ENCODE peak calls at places on chromosome 15, in seven cellular contexts. S, J, Y, H, G, U and A are unnamed samples.

GRCh38 chr15:41869770-41870688 is 23.8 kb downstream of the SPTBN5 start:
- DNase-seq in J (no peak), S (no peak), G (no peak), U (no peak), Y (no peak), H (no peak), A (no peak)

GRCh38 chr15:88920186-88920891 is 7.2 kb upstream of the MFGE8 start:
- DNase-seq in G (peak), H (no peak), S (no peak), Y (no peak), J (no peak), U (no peak), A (no peak)

GRCh38 chr15:84797801-84798200 is 19.4 kb upstream of the ALPK3 start:
- DNase-seq in U (no peak), G (no peak), H (no peak), Y (no peak), S (no peak), J (no peak), A (no peak)

GRCh38 chr15:65837301-65838283 is 31.7 kb upstream of the RAB11A start:
- DNase-seq in Y (no peak), S (no peak), J (no peak), G (no peak), H (no peak), U (no peak), A (no peak)

GRCh38 chr15:57015897-57016296 is 97.5 kb downstream of the TCF12 start:
- DNase-seq in G (peak), H (no peak), Y (no peak), S (no peak), J (no peak), U (no peak), A (no peak)

GRCh38 chr15:67157779-67158366 is 92.5 kb downstream of the SMAD3 start:
- DNase-seq in G (no peak), H (no peak), U (no peak), Y (no peak), S (no peak), J (no peak), A (no peak)

GRCh38 chr15:84654689-84655453 is 788 bp upstream of the WDR73 start:
- DNase-seq in S (no peak), G (peak), H (peak), U (peak), J (peak), Y (peak), A (peak)

GRCh38 chr15:40242216-40242599 is 3.3 kb downstream of the PAK6 start:
- DNase-seq in S (no peak), H (no peak), U (no peak), Y (no peak), J (no peak), G (no peak), A (no peak)

GRCh38 chr15:83830381-83830780 is 176.5 kb downstream of the ADAMTSL3 start:
- DNase-seq in U (no peak), H (no peak), Y (no peak), G (no peak), J (no peak), S (no peak), A (no peak)

GRCh38 chr15:79724312-79724711 is 172.5 kb downstream of the MTHFS start:
- DNase-seq in J (no peak), Y (no peak), U (no peak), H (peak), G (peak), S (peak), A (no peak)

GRCh38 chr15:101039461-101039860 is 120.3 kb downstream of the LRRK1 start:
- DNase-seq in U (no peak), J (no peak), G (peak), H (peak), Y (peak), S (no peak), A (no peak)

GRCh38 chr15:21269121-21269520 is 171.2 kb downstream of the POTEB3 start:
- DNase-seq in H (no peak), U (no peak), S (no peak), G (no peak), Y (no peak), J (no peak), A (no peak)

GRCh38 chr15:41494190-41494921 is 682 bp downstream of the ITPKA start:
- DNase-seq in H (peak), U (peak), G (no peak), Y (peak), S (no peak), J (no peak), A (no peak)

GRCh38 chr15:50415752-50416404 is 8.3 kb upstream of the USP8 start:
- DNase-seq in H (no peak), U (no peak), Y (no peak), J (no peak), G (no peak), S (no peak), A (no peak)

GRCh38 chr15:29400701-29401100 is 131.1 kb upstream of the NSMCE3 start:
- DNase-seq in J (no peak), Y (no peak), S (no peak), H (no peak), G (no peak), U (no peak), A (no peak)

GRCh38 chr15:82875411-82876003 is 66.1 kb downstream of the WHAMM start:
- DNase-seq in Y (no peak), G (peak), U (no peak), S (peak), J (no peak), H (no peak), A (no peak)

GRCh38 chr15:100189849-100190248 is 151.9 kb downstream of the ADAMTS17 start:
- DNase-seq in H (no peak), S (no peak), U (no peak), J (no peak), G (peak), Y (no peak), A (no peak)

GRCh38 chr15:58951388-58952060 is 18.0 kb upstream of the SLTM start:
- DNase-seq in Y (no peak), G (peak), U (peak), J (no peak), H (peak), S (no peak), A (no peak)

GRCh38 chr15:64944961-64945360 is 33.3 kb downstream of the ANKDD1A start:
- DNase-seq in J (no peak), G (no peak), U (no peak), Y (no peak), H (no peak), S (no peak), A (no peak)

GRCh38 chr15:77921664-77922063 is 155.8 kb downstream of the TBC1D2B start:
- DNase-seq in G (no peak), S (no peak), J (no peak), Y (no peak), U (no peak), H (no peak), A (no peak)

GRCh38 chr15:72724028-72724427 is 38.0 kb downstream of the BBS4 start:
- DNase-seq in U (no peak), G (peak), S (no peak), Y (no peak), H (no peak), J (no peak), A (no peak)

GRCh38 chr15:69853572-69853971 is 244.1 kb downstream of the TLE3 start:
- DNase-seq in G (peak), H (no peak), U (no peak), J (no peak), Y (no peak), S (peak), A (no peak)

GRCh38 chr15:56871180-56871579 is 47.3 kb upstream of the TCF12 start:
- DNase-seq in H (peak), Y (no peak), S (peak), J (no peak), U (no peak), G (peak), A (no peak)

GRCh38 chr15:29885183-29885582 is 62.9 kb upstream of the TJP1 start:
- DNase-seq in J (no peak), U (no peak), G (no peak), Y (no peak), S (no peak), H (no peak), A (no peak)

GRCh38 chr15:92164327-92165000 is 229.2 kb upstream of the ST8SIA2 start:
- DNase-seq in H (no peak), Y (no peak), G (peak), J (no peak), S (no peak), U (no peak), A (no peak)

GRCh38 chr15:99708563-99708962 is 24.7 kb downstream of the LYSMD4 start:
- DNase-seq in G (peak), U (no peak), H (peak), S (no peak), Y (peak), J (no peak), A (no peak)

GRCh38 chr15:67685008-67685599 is 140.2 kb upstream of the SKOR1 start:
- DNase-seq in S (no peak), Y (no peak), G (peak), J (no peak), H (peak), U (no peak), A (no peak)

GRCh38 chr15:89335289-89336041 is 841 bp upstream of the POLG start:
- DNase-seq in S (no peak), J (peak), Y (peak), U (no peak), G (no peak), H (peak), A (no peak)

GRCh38 chr15:40506964-40507571 is 36.3 kb downstream of the CHST14 start:
- DNase-seq in S (no peak), H (peak), G (peak), J (no peak), Y (peak), U (no peak), A (peak)

GRCh38 chr15:56929389-56929788 is 10.9 kb downstream of the TCF12 start:
- DNase-seq in G (peak), J (no peak), Y (no peak), U (no peak), H (peak), S (no peak), A (no peak)